ENCODE peak calls at places on chromosomes 3 and 15, in ten cellular contexts. H is cardiac muscle cell; U is HFF-Myc; S is nephron progenitor cell; M is A549; N is heart right ventricle; A is lower lobe of right lung; R is B cell; K is CD4-positive, alpha-beta T cell; E is fibroblast of lung. T is an unnamed sample.

GRCh38 chr15:82117296-82117695 is 71.5 kb upstream of the MEX3B start:
- DNase-seq in H (no peak), U (no peak), S (no peak), M (no peak), N (no peak), A (no peak), R (no peak), K (no peak), E (no peak), T (no peak)

GRCh38 chr3:31943041-31943440 is 38.0 kb downstream of the OSBPL10 start:
- DNase-seq in H (no peak), U (no peak), S (no peak), M (no peak), N (no peak), A (no peak), R (no peak), K (no peak), E (no peak), T (no peak)

GRCh38 chr15:77527164-77527778 is 105.4 kb downstream of the LINGO1 start:
- DNase-seq in H (peak), U (no peak), S (peak), M (no peak), N (peak), A (no peak), R (no peak), K (no peak), E (peak), T (no peak)

GRCh38 chr3:104214937-104215336 is 1151.8 kb upstream of the ALCAM start:
- DNase-seq in H (no peak), U (no peak), S (no peak), M (no peak), N (no peak), A (no peak), R (no peak), K (no peak), E (no peak), T (no peak)

GRCh38 chr3:13280122-13280790 is 139.9 kb downstream of the NUP210 start:
- DNase-seq in H (no peak), U (no peak), S (no peak), M (no peak), N (no peak), A (peak), R (no peak), K (no peak), E (no peak), T (no peak)

GRCh38 chr15:64857421-64857820 is 15.7 kb downstream of the PLEKHO2 start:
- DNase-seq in H (peak), U (no peak), S (no peak), M (no peak), N (no peak), A (no peak), R (no peak), K (no peak), E (peak), T (no peak)

GRCh38 chr15:27272446-27272845 is 301.5 kb downstream of the GABRG3 start:
- DNase-seq in H (no peak), U (no peak), S (no peak), M (no peak), N (no peak), A (no peak), R (no peak), K (no peak), E (peak), T (no peak)

GRCh38 chr3:40615110-40615915 is 90.6 kb downstream of the ZNF621 start:
- DNase-seq in H (no peak), U (no peak), S (peak), M (no peak), N (no peak), A (no peak), R (no peak), K (no peak), E (no peak), T (no peak)

GRCh38 chr3:113263020-113263419 is 51.7 kb downstream of the BOC start:
- DNase-seq in H (no peak), U (no peak), S (no peak), M (no peak), N (no peak), A (no peak), R (no peak), K (no peak), E (no peak), T (no peak)

GRCh38 chr3:127954642-127955041 is 39.6 kb downstream of the KBTBD12 start:
- DNase-seq in H (no peak), U (no peak), S (no peak), M (no peak), N (peak), A (no peak), R (no peak), K (no peak), E (no peak), T (no peak)

GRCh38 chr3:66662894-66663293 is 162.1 kb upstream of the LRIG1 start:
- DNase-seq in H (no peak), U (no peak), S (no peak), M (no peak), N (no peak), A (no peak), R (no peak), K (no peak), E (no peak), T (no peak)

GRCh38 chr3:131304890-131305289 is 76.7 kb upstream of the NUDT16 start:
- DNase-seq in H (no peak), U (no peak), S (no peak), M (no peak), N (no peak), A (no peak), R (no peak), K (no peak), E (no peak), T (no peak)

GRCh38 chr3:171614318-171614967 is 154.2 kb upstream of the TNIK start:
- DNase-seq in H (peak), U (no peak), S (peak), M (no peak), N (peak), A (no peak), R (no peak), K (no peak), E (peak), T (no peak)

GRCh38 chr3:186361612-186362408 is at the start of gene DGKG:
- DNase-seq in H (peak), U (no peak), S (peak), M (peak), N (peak), A (peak), R (peak), K (no peak), E (no peak), T (no peak)

GRCh38 chr3:55718475-55718874 is 231.4 kb upstream of the WNT5A start:
- DNase-seq in H (peak), U (no peak), S (no peak), M (no peak), N (no peak), A (no peak), R (no peak), K (no peak), E (peak), T (no peak)

GRCh38 chr3:79368403-79368802 is 399.4 kb downstream of the ROBO1 start:
- DNase-seq in H (no peak), U (no peak), S (no peak), M (no peak), N (no peak), A (no peak), R (no peak), K (no peak), E (peak), T (no peak)

GRCh38 chr3:113535898-113536297 is 3.5 kb downstream of the SIDT1 start:
- DNase-seq in H (no peak), U (no peak), S (no peak), M (no peak), N (no peak), A (no peak), R (no peak), K (no peak), E (no peak), T (no peak)

GRCh38 chr3:38002291-38002876 is 11.8 kb downstream of the VILL start:
- DNase-seq in H (no peak), U (no peak), S (peak), M (no peak), N (no peak), A (no peak), R (no peak), K (no peak), E (no peak), T (no peak)

GRCh38 chr15:63114465-63114864 is 7.2 kb upstream of the LACTB start:
- DNase-seq in H (no peak), U (no peak), S (no peak), M (no peak), N (no peak), A (no peak), R (no peak), K (no peak), E (no peak), T (no peak)

GRCh38 chr3:64042952-64043351 is 19.7 kb upstream of the PSMD6 start:
- DNase-seq in H (no peak), U (no peak), S (no peak), M (no peak), N (no peak), A (no peak), R (no peak), K (no peak), E (no peak), T (no peak)

GRCh38 chr3:16600771-16601538 is 4.3 kb downstream of the DAZL start:
- DNase-seq in H (peak), U (peak), S (peak), M (peak), N (peak), A (peak), R (peak), K (peak), E (peak), T (peak)

GRCh38 chr15:51108933-51109550 is 14.3 kb upstream of the TNFAIP8L3 start:
- DNase-seq in H (peak), U (no peak), S (no peak), M (no peak), N (no peak), A (no peak), R (no peak), K (no peak), E (peak), T (peak)

GRCh38 chr3:106829206-106829605 is 548.0 kb upstream of the CCDC54 start:
- DNase-seq in H (peak), U (no peak), S (no peak), M (no peak), N (no peak), A (no peak), R (no peak), K (no peak), E (peak), T (no peak)

GRCh38 chr3:33798418-33799201 is at the start of gene PDCD6IP:
- DNase-seq in H (peak), U (peak), S (peak), M (peak), N (peak), A (peak), R (peak), K (peak), E (peak), T (peak)

GRCh38 chr3:41198950-41199865 is at the start of gene CTNNB1:
- DNase-seq in H (peak), U (peak), S (peak), M (peak), N (peak), A (peak), R (peak), K (peak), E (peak), T (peak)

GRCh38 chr3:55243686-55244085 is 243.4 kb downstream of the WNT5A start:
- DNase-seq in H (no peak), U (no peak), S (no peak), M (no peak), N (no peak), A (no peak), R (no peak), K (no peak), E (no peak), T (no peak)

GRCh38 chr15:68175527-68175926 is 29.6 kb downstream of the CALML4 start:
- DNase-seq in H (no peak), U (no peak), S (no peak), M (no peak), N (no peak), A (no peak), R (no peak), K (no peak), E (no peak), T (no peak)

GRCh38 chr15:50377867-50378751 is 23.1 kb upstream of the GABPB1 start:
- DNase-seq in H (peak), U (no peak), S (no peak), M (no peak), N (no peak), A (no peak), R (no peak), K (no peak), E (no peak), T (no peak)

DNA sequence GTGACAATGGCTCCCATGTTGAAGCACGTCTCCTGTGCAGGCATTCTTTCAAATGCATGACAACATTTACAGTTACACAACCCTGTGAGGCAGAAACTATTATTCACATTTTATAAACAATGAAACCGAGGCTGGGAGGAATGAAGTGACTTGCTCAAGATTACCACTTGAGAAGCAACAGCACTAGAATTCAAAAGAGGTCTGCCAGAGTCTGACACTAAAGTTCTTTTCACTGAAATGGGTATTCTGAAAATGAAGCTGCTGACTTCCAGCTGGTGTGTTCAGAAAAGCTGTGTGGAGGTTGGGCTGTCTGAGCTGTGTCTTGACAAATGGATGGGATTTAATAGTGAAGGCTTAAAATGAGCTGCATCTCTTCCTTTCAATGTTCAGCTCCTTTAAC is 104.4 kb downstream of the THSD4 start:
- DNase-seq in H (peak), U (no peak), S (no peak), M (no peak), N (no peak), A (no peak), R (no peak), K (no peak), E (peak), T (peak)
- TF ChIP-seq CTCF in H (no peak), U (no peak), S (no peak), M (no peak), N (no peak), A (no peak), R (no peak), K (no peak), E (no peak), T (no peak)

GRCh38 chr3:120642368-120642948 is 39.6 kb downstream of the HGD start:
- DNase-seq in H (peak), U (peak), S (no peak), M (no peak), N (no peak), A (no peak), R (no peak), K (no peak), E (peak), T (no peak)
- TF ChIP-seq CTCF in H (peak), U (no peak), S (no peak), M (no peak), N (no peak), A (no peak), R (no peak), K (no peak), E (no peak), T (no peak)

GRCh38 chr3:145807990-145808389 is 353.0 kb downstream of the PLOD2 start:
- DNase-seq in H (peak), U (no peak), S (no peak), M (no peak), N (no peak), A (no peak), R (no peak), K (no peak), E (peak), T (no peak)
- TF ChIP-seq CTCF in H (peak), U (no peak), S (peak), M (peak), N (peak), A (peak), R (no peak), K (no peak), E (no peak), T (no peak)

DNA sequence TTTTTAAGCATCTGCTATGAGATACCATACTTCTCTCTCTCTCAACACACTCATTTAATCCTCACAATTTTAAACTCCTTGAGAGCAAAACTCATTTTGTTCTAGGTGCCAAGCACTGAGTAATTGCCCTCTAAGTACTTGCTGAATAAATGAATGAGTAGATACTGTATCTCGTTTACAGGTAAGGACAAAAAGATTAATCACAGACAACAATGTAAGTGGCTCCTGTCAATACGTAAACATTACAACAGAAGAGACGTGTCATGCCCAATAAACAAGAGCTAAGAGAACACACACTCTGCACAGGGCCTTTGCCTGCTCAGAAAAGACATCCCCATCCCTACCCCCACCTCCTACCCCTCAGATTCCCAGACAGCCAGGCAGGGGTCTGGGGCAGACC is 59.8 kb downstream of the CHSY1 start:
- DNase-seq in H (no peak), U (no peak), S (no peak), M (no peak), N (no peak), A (no peak), R (no peak), K (no peak), E (no peak), T (no peak)
- TF ChIP-seq CTCF in H (no peak), U (no peak), S (no peak), M (no peak), N (no peak), A (no peak), R (no peak), K (no peak), E (no peak), T (no peak)

GRCh38 chr3:28077566-28077965 is 163.9 kb upstream of the CMC1 start:
- DNase-seq in H (peak), U (no peak), S (peak), M (no peak), N (no peak), A (no peak), R (no peak), K (no peak), E (peak), T (no peak)
- TF ChIP-seq CTCF in H (peak), U (no peak), S (no peak), M (no peak), N (peak), A (peak), R (no peak), K (no peak), E (no peak), T (no peak)

GRCh38 chr15:88487176-88487795 is 19.8 kb downstream of the MRPS11 start:
- DNase-seq in H (no peak), U (no peak), S (no peak), M (no peak), N (no peak), A (no peak), R (no peak), K (no peak), E (peak), T (no peak)
- TF ChIP-seq CTCF in H (no peak), U (no peak), S (no peak), M (no peak), N (no peak), A (no peak), R (no peak), K (no peak), E (no peak), T (no peak)

GRCh38 chr15:75620776-75621536 is 4.6 kb downstream of the SNUPN start:
- DNase-seq in H (peak), U (peak), S (no peak), M (no peak), N (peak), A (peak), R (no peak), K (no peak), E (peak), T (peak)
- TF ChIP-seq CTCF in H (peak), U (no peak), S (no peak), M (no peak), N (peak), A (peak), R (no peak), K (no peak), E (peak), T (peak)

GRCh38 chr15:96701876-96702275 is 371.4 kb downstream of the NR2F2 start:
- DNase-seq in H (no peak), U (no peak), S (no peak), M (no peak), N (no peak), A (no peak), R (no peak), K (no peak), E (no peak), T (no peak)
- TF ChIP-seq CTCF in H (no peak), U (no peak), S (no peak), M (no peak), N (no peak), A (no peak), R (no peak), K (no peak), E (no peak), T (no peak)

GRCh38 chr15:84981054-84981710 is 474 bp upstream of the PDE8A start:
- DNase-seq in H (peak), U (peak), S (peak), M (peak), N (peak), A (peak), R (peak), K (peak), E (peak), T (peak)
- TF ChIP-seq CTCF in H (peak), U (no peak), S (no peak), M (peak), N (no peak), A (peak), R (no peak), K (peak), E (no peak), T (no peak)

GRCh38 chr15:92116320-92116719 is 262.8 kb downstream of the SLCO3A1 start:
- DNase-seq in H (no peak), U (no peak), S (no peak), M (no peak), N (no peak), A (no peak), R (no peak), K (no peak), E (no peak), T (no peak)
- TF ChIP-seq CTCF in H (no peak), U (no peak), S (no peak), M (no peak), N (no peak), A (no peak), R (no peak), K (no peak), E (no peak), T (no peak)

T was measured in BJ.